ENCODE peak calls at places on chromosomes 2 and 18, in seven cellular contexts. G, F, M, X, Z, C and K are unnamed samples.

GRCh38 chr2:157672129-157672528 is 43.5 kb upstream of the ACVR1C start:
- DNase-seq in G (no peak), F (no peak), M (peak), X (no peak), Z (no peak), C (no peak), K (peak)

GRCh38 chr2:181306785-181307184 is 150.4 kb upstream of the ITGA4 start:
- DNase-seq in G (no peak), F (no peak), M (no peak), X (no peak), Z (no peak), C (no peak), K (no peak)

GRCh38 chr2:86671304-86671981 is 47.8 kb upstream of the RNF103 start:
- DNase-seq in G (no peak), F (no peak), M (no peak), X (peak), Z (peak), C (no peak), K (no peak)

GRCh38 chr2:189097934-189098333 is 81.6 kb downstream of the COL5A2 start:
- DNase-seq in G (no peak), F (no peak), M (no peak), X (no peak), Z (no peak), C (no peak), K (no peak)

GRCh38 chr18:50662177-50662576 is 102.3 kb downstream of the MAPK4 start:
- DNase-seq in G (no peak), F (no peak), M (peak), X (peak), Z (peak), C (no peak), K (no peak)

GRCh38 chr2:46264447-46264846 is 32.8 kb upstream of the EPAS1 start:
- DNase-seq in G (no peak), F (no peak), M (no peak), X (no peak), Z (no peak), C (no peak), K (no peak)

GRCh38 chr2:48279347-48279746 is 250.6 kb upstream of the STON1 start:
- DNase-seq in G (no peak), F (no peak), M (no peak), X (no peak), Z (no peak), C (no peak), K (no peak)

GRCh38 chr18:10841203-10841602 is 308.2 kb downstream of the PIEZO2 start:
- DNase-seq in G (no peak), F (no peak), M (no peak), X (peak), Z (no peak), C (no peak), K (no peak)

GRCh38 chr2:172988728-172989127 is 86.9 kb upstream of the MAP3K20 start:
- DNase-seq in G (no peak), F (no peak), M (no peak), X (no peak), Z (no peak), C (no peak), K (no peak)

GRCh38 chr2:172985139-172985874 is 90.3 kb upstream of the MAP3K20 start:
- DNase-seq in G (no peak), F (no peak), M (peak), X (peak), Z (no peak), C (no peak), K (no peak)

GRCh38 chr2:172991036-172991435 is 84.6 kb upstream of the MAP3K20 start:
- DNase-seq in G (no peak), F (no peak), M (no peak), X (no peak), Z (no peak), C (no peak), K (no peak)

DNA sequence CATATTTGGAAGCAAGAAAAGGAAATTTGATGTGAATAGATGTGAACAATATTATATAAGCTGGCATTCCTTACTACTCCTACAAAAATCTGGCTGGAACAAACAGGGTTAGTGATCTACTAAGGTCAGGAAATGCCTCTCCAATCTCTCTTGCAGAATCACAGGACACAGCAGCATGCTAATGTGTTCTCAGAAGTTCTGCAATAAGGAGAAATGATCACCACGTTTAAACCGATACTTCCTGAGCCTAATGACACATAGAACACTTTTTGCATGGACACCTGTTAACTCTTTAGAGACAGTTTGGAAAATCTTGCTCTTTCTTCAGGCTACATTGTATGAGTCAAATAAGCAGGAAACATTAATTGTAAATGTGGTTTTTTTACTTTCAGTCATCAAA is 89.6 kb upstream of the MAP3K20 start:
- DNase-seq in G (no peak), F (no peak), M (no peak), X (peak), Z (no peak), C (no peak), K (no peak)
- H3K4me3 ChIP-seq in G (no peak), F (no peak), M (no peak), X (peak), Z (no peak), C (no peak), K (no peak)

GRCh38 chr2:130337735-130338325 is 4.9 kb upstream of the IMP4 start:
- DNase-seq in G (no peak), F (no peak), M (no peak), X (peak), Z (peak), C (no peak), K (peak)
- H3K4me3 ChIP-seq in G (no peak), F (peak), M (peak), X (no peak), Z (no peak), C (no peak), K (peak)

DNA sequence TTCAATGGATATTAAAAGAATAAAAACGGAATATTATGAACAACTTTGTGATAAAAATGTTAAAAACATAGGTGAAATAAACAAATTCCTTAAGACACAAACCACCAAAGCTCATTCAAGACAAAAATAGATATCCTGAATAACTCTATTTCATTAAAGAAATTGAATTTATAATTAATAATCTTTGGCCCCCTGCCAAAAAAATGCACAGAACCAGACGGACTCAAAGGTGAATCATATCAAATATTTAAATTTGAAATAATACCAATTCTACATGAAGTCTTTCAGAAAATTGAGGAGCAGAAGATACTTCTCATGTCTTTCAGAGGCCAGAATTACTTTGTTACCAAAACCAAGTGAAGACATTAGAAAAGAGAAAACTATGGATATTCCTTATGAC is 128.3 kb upstream of the KLHL29 start:
- DNase-seq in G (no peak), F (no peak), M (no peak), X (no peak), Z (no peak), C (no peak), K (no peak)
- H3K4me3 ChIP-seq in G (no peak), F (no peak), M (no peak), X (no peak), Z (no peak), C (no peak), K (no peak)

GRCh38 chr2:176496756-176497155 is 227.5 kb downstream of the MTX2 start:
- DNase-seq in G (no peak), F (no peak), M (no peak), X (peak), Z (no peak), C (no peak), K (no peak)

GRCh38 chr2:176493909-176494308 is 224.7 kb downstream of the MTX2 start:
- DNase-seq in G (no peak), F (no peak), M (no peak), X (no peak), Z (no peak), C (no peak), K (no peak)

GRCh38 chr2:176492583-176492982 is 223.3 kb downstream of the MTX2 start:
- DNase-seq in G (no peak), F (no peak), M (no peak), X (no peak), Z (no peak), C (no peak), K (no peak)

GRCh38 chr2:176493221-176493825 is 224.1 kb downstream of the MTX2 start:
- DNase-seq in G (no peak), F (no peak), M (no peak), X (no peak), Z (no peak), C (no peak), K (no peak)

DNA sequence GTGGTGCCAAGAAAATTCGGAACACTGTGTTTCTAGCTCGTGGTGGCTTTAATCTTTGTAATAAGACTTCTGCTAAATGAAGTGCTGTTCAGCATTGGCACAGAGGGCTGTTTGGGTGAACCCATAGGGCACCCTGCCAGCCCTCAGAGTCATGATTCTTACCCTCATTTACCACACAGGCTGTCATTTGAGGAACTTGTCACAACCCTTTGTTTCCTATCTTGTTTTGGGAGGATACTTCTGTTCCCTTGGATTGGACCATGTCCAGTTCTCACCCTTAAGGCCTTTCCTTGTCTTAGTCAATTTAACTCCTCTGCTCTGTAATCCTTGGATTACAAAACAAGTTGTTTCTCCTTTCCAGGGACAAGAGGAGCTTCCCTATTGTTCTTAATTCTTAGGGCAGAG is 225.7 kb downstream of the MTX2 start:
- DNase-seq in G (no peak), F (no peak), M (no peak), X (peak), Z (no peak), C (peak), K (no peak)
- H3K4me3 ChIP-seq in G (no peak), F (no peak), M (no peak), X (no peak), Z (no peak), C (no peak), K (no peak)

GRCh38 chr2:207042155-207042554 is 102.8 kb downstream of the CPO start:
- DNase-seq in G (no peak), F (no peak), M (no peak), X (peak), Z (no peak), C (no peak), K (no peak)
- H3K4me3 ChIP-seq in G (no peak), F (no peak), M (no peak), X (peak), Z (no peak), C (no peak), K (no peak)

GRCh38 chr2:173191601-173192000 is 116.0 kb downstream of the MAP3K20 start:
- DNase-seq in G (no peak), F (no peak), M (no peak), X (peak), Z (no peak), C (no peak), K (no peak)
- H3K4me3 ChIP-seq in G (no peak), F (no peak), M (no peak), X (no peak), Z (no peak), C (no peak), K (no peak)

GRCh38 chr18:62870643-62871042 is 155.3 kb downstream of the PHLPP1 start:
- DNase-seq in G (no peak), F (no peak), M (no peak), X (no peak), Z (no peak), C (no peak), K (no peak)
- H3K4me3 ChIP-seq in G (no peak), F (no peak), M (no peak), X (no peak), Z (no peak), C (no peak), K (no peak)